ENCODE peak calls at places on chromosomes 4 and X, in seven cellular contexts. One of them, this sample, is unnamed.

GRCh38 chr4:186765673-186766546 is 42.3 kb upstream of the FAT1 start:
- DNase-seq in mesenteric fat pad: no peak
- DNase-seq in IMR-90: no peak
- DNase-seq in ELF-1: peak
- DNase-seq in GM12878: no peak
- DNase-seq in NCI-H524: no peak
- DNase-seq in kidney: no peak
- DNase-seq in this sample: no peak

GRCh38 chrX:120365968-120366367 is 4.1 kb downstream of the ATP1B4 start:
- DNase-seq in mesenteric fat pad: no peak
- DNase-seq in IMR-90: no peak
- DNase-seq in ELF-1: no peak
- DNase-seq in GM12878: no peak
- DNase-seq in NCI-H524: no peak
- DNase-seq in kidney: no peak
- DNase-seq in this sample: no peak

GRCh38 chr4:80017125-80017854 is 55.7 kb downstream of the ANTXR2 start:
- DNase-seq in mesenteric fat pad: no peak
- DNase-seq in IMR-90: peak
- DNase-seq in ELF-1: no peak
- DNase-seq in GM12878: no peak
- DNase-seq in NCI-H524: no peak
- DNase-seq in kidney: no peak
- DNase-seq in this sample: peak

GRCh38 chrX:148416142-148416541 is 84.3 kb upstream of the AFF2 start:
- DNase-seq in mesenteric fat pad: no peak
- DNase-seq in IMR-90: no peak
- DNase-seq in ELF-1: no peak
- DNase-seq in GM12878: no peak
- DNase-seq in NCI-H524: no peak
- DNase-seq in kidney: no peak
- DNase-seq in this sample: no peak

GRCh38 chr4:167100120-167100519 is 134.2 kb downstream of the SPOCK3 start:
- DNase-seq in mesenteric fat pad: no peak
- DNase-seq in IMR-90: no peak
- DNase-seq in ELF-1: no peak
- DNase-seq in GM12878: peak
- DNase-seq in NCI-H524: no peak
- DNase-seq in kidney: no peak
- DNase-seq in this sample: peak

GRCh38 chr4:47368211-47368610 is 95.3 kb downstream of the COMMD8 start:
- DNase-seq in mesenteric fat pad: no peak
- DNase-seq in IMR-90: no peak
- DNase-seq in ELF-1: no peak
- DNase-seq in GM12878: no peak
- DNase-seq in NCI-H524: no peak
- DNase-seq in kidney: no peak
- DNase-seq in this sample: no peak

GRCh38 chr4:89836897-89837384 is at the start of gene SNCA:
- DNase-seq in mesenteric fat pad: no peak
- DNase-seq in IMR-90: peak
- DNase-seq in ELF-1: peak
- DNase-seq in GM12878: no peak
- DNase-seq in NCI-H524: peak
- DNase-seq in kidney: peak
- DNase-seq in this sample: peak

GRCh38 chrX:79623098-79623762 is 256.1 kb upstream of the ITM2A start:
- DNase-seq in mesenteric fat pad: no peak
- DNase-seq in IMR-90: no peak
- DNase-seq in ELF-1: no peak
- DNase-seq in GM12878: no peak
- DNase-seq in NCI-H524: no peak
- DNase-seq in kidney: no peak
- DNase-seq in this sample: no peak

GRCh38 chr4:164977243-164978164 is at the start of gene TRIM61:
- DNase-seq in mesenteric fat pad: no peak
- DNase-seq in IMR-90: peak
- DNase-seq in ELF-1: peak
- DNase-seq in GM12878: peak
- DNase-seq in NCI-H524: no peak
- DNase-seq in kidney: no peak
- DNase-seq in this sample: peak

GRCh38 chrX:153781428-153782047 is 697 bp downstream of the SRPK3 start:
- DNase-seq in mesenteric fat pad: no peak
- DNase-seq in IMR-90: no peak
- DNase-seq in ELF-1: peak
- DNase-seq in GM12878: no peak
- DNase-seq in NCI-H524: no peak
- DNase-seq in kidney: no peak
- DNase-seq in this sample: no peak

GRCh38 chrX:101398694-101399093 is 7.9 kb downstream of the RPL36A start:
- DNase-seq in mesenteric fat pad: no peak
- DNase-seq in IMR-90: no peak
- DNase-seq in ELF-1: no peak
- DNase-seq in GM12878: no peak
- DNase-seq in NCI-H524: no peak
- DNase-seq in kidney: no peak
- DNase-seq in this sample: no peak

GRCh38 chr4:72846280-72847111 is 223.0 kb downstream of the COX18 start:
- DNase-seq in mesenteric fat pad: peak
- DNase-seq in IMR-90: no peak
- DNase-seq in ELF-1: peak
- DNase-seq in GM12878: no peak
- DNase-seq in NCI-H524: no peak
- DNase-seq in kidney: no peak
- DNase-seq in this sample: peak

GRCh38 chr4:121778991-121779628 is 14.1 kb upstream of the SMIM43 start:
- DNase-seq in mesenteric fat pad: no peak
- DNase-seq in IMR-90: peak
- DNase-seq in ELF-1: no peak
- DNase-seq in GM12878: no peak
- DNase-seq in NCI-H524: no peak
- DNase-seq in kidney: no peak
- DNase-seq in this sample: no peak

GRCh38 chrX:150942958-150943594 is 40.1 kb upstream of the HMGB3 start:
- DNase-seq in mesenteric fat pad: no peak
- DNase-seq in IMR-90: no peak
- DNase-seq in ELF-1: no peak
- DNase-seq in GM12878: no peak
- DNase-seq in NCI-H524: no peak
- DNase-seq in kidney: no peak
- DNase-seq in this sample: no peak

GRCh38 chr4:20421586-20421985 is 169.9 kb downstream of the SLIT2 start:
- DNase-seq in mesenteric fat pad: no peak
- DNase-seq in IMR-90: peak
- DNase-seq in ELF-1: no peak
- DNase-seq in GM12878: no peak
- DNase-seq in NCI-H524: no peak
- DNase-seq in kidney: no peak
- DNase-seq in this sample: no peak

GRCh38 chrX:7073336-7073735 is 74.2 kb upstream of the STS start:
- DNase-seq in mesenteric fat pad: no peak
- DNase-seq in IMR-90: no peak
- DNase-seq in ELF-1: no peak
- DNase-seq in GM12878: no peak
- DNase-seq in NCI-H524: no peak
- DNase-seq in kidney: no peak
- DNase-seq in this sample: no peak

GRCh38 chr4:126269106-126269505 is 954.4 kb downstream of the FAT4 start:
- DNase-seq in mesenteric fat pad: no peak
- DNase-seq in IMR-90: peak
- DNase-seq in ELF-1: no peak
- DNase-seq in GM12878: no peak
- DNase-seq in NCI-H524: no peak
- DNase-seq in kidney: no peak
- DNase-seq in this sample: no peak

GRCh38 chr4:77881460-77882295 is 19.0 kb downstream of the MRPL1 start:
- DNase-seq in mesenteric fat pad: no peak
- DNase-seq in IMR-90: peak
- DNase-seq in ELF-1: no peak
- DNase-seq in GM12878: no peak
- DNase-seq in NCI-H524: no peak
- DNase-seq in kidney: no peak
- DNase-seq in this sample: peak

This sample was measured in mesenchymal stem cell.